ENCODE peak calls at places on chromosome 13, in nine cellular contexts. J, Z, F, Q, O, S, E, P and A are unnamed samples.

GRCh38 chr13:24232474-24232873 is 72.0 kb downstream of the SPATA13 start:
- DNase-seq in J (no peak), Z (no peak), F (no peak), Q (no peak), O (no peak), S (no peak), E (no peak), P (no peak), A (no peak)

GRCh38 chr13:42973581-42973980 is 18.5 kb downstream of the EPSTI1 start:
- DNase-seq in J (no peak), Z (no peak), F (no peak), Q (no peak), O (no peak), S (no peak), E (no peak), P (no peak), A (no peak)

GRCh38 chr13:26872444-26873173 is 112.0 kb upstream of the GPR12 start:
- DNase-seq in J (peak; percentile 25), Z (peak; percentile 64), F (no peak), Q (peak; percentile 46), O (no peak), S (no peak), E (peak; percentile 74), P (peak; percentile 41), A (no peak)

GRCh38 chr13:29901714-29902631 is 51.6 kb upstream of the UBL3 start:
- DNase-seq in J (no peak), Z (peak; percentile 92), F (peak; percentile 74), Q (peak; percentile 16), O (no peak), S (peak; percentile 7), E (peak; percentile 53), P (no peak), A (no peak)

GRCh38 chr13:113489549-113490495 is 689 bp downstream of the DCUN1D2 start:
- DNase-seq in J (no peak), Z (peak; percentile 64), F (peak; percentile 26), Q (no peak), O (no peak), S (peak; percentile 3), E (peak; percentile 60), P (no peak), A (no peak)

GRCh38 chr13:80342541-80343371 is 1.8 kb upstream of the SPRY2 start:
- DNase-seq in J (peak; percentile 62), Z (peak; percentile 79), F (peak; percentile 70), Q (peak; percentile 91), O (peak; percentile 95), S (no peak), E (peak; percentile 64), P (peak; percentile 89), A (peak; percentile 90)

GRCh38 chr13:62110079-62110478 is 694.4 kb upstream of the PCDH20 start:
- DNase-seq in J (no peak), Z (peak; percentile 3), F (no peak), Q (no peak), O (no peak), S (no peak), E (no peak), P (no peak), A (no peak)

GRCh38 chr13:111399776-111400505 is 79.5 kb downstream of the TEX29 start:
- DNase-seq in J (no peak), Z (no peak), F (no peak), Q (no peak), O (peak; percentile 54), S (no peak), E (no peak), P (no peak), A (peak; percentile 47)

GRCh38 chr13:29457299-29457698 is 138.2 kb downstream of the SLC7A1 start:
- DNase-seq in J (no peak), Z (peak; percentile 93), F (peak; percentile 69), Q (no peak), O (no peak), S (no peak), E (no peak), P (no peak), A (no peak)

GRCh38 chr13:101449971-101450748 is 2.3 kb upstream of the ITGBL1 start:
- DNase-seq in J (no peak), Z (peak; percentile 98), F (peak; percentile 78), Q (no peak), O (no peak), S (no peak), E (no peak), P (no peak), A (no peak)

GRCh38 chr13:102309110-102309509 is 92.7 kb downstream of the FGF14 start:
- DNase-seq in J (no peak), Z (no peak), F (no peak), Q (no peak), O (no peak), S (no peak), E (no peak), P (no peak), A (no peak)

GRCh38 chr13:45362939-45363338 is 22.0 kb upstream of the TPT1 start:
- DNase-seq in J (no peak), Z (no peak), F (no peak), Q (no peak), O (no peak), S (no peak), E (no peak), P (no peak), A (no peak)

GRCh38 chr13:25916119-25916518 is 135.7 kb downstream of the SHISA2 start:
- DNase-seq in J (no peak), Z (no peak), F (no peak), Q (no peak), O (no peak), S (no peak), E (no peak), P (no peak), A (no peak)

GRCh38 chr13:50589651-50590054 is 253.8 kb downstream of the DLEU7 start:
- DNase-seq in J (no peak), Z (peak; percentile 91), F (peak; percentile 35), Q (no peak), O (no peak), S (no peak), E (no peak), P (no peak), A (no peak)

GRCh38 chr13:49279885-49280284 is 32.2 kb downstream of the CDADC1 start:
- DNase-seq in J (no peak), Z (no peak), F (no peak), Q (no peak), O (no peak), S (no peak), E (no peak), P (no peak), A (no peak)

GRCh38 chr13:101018720-101019119 is 344.1 kb upstream of the TMTC4 start:
- DNase-seq in J (no peak), Z (peak; percentile 88), F (no peak), Q (no peak), O (no peak), S (no peak), E (no peak), P (no peak), A (no peak)

GRCh38 chr13:40064723-40065122 is 409.3 kb downstream of the COG6 start:
- DNase-seq in J (no peak), Z (peak; percentile 71), F (peak; percentile 89), Q (no peak), O (no peak), S (no peak), E (no peak), P (no peak), A (no peak)

GRCh38 chr13:52600666-52601065 is 41.6 kb upstream of the HNRNPA1L2 start:
- DNase-seq in J (no peak), Z (no peak), F (no peak), Q (no peak), O (no peak), S (no peak), E (no peak), P (no peak), A (no peak)

GRCh38 chr13:114110091-114110829 is 22.2 kb downstream of the RASA3 start:
- DNase-seq in J (peak; percentile 61), Z (peak; percentile 61), F (peak; percentile 39), Q (no peak), O (peak; percentile 79), S (peak; percentile 73), E (peak; percentile 88), P (peak; percentile 51), A (no peak)